ENCODE peak calls at places on chromosome 20, in nine cellular contexts. H is RPMI8226; W is germinal center; N is left colon; A is prostate gland; O is astrocyte of the spinal cord; I is stimulated activated CD4-positive, alpha-beta T cell treated with anti-CD3 and anti-CD28 coated beads, Interleukin-1b, Interleukin-23, amount 100 ng/mL, for 4 hours; P is foreskin fibroblast; V is stimulated activated CD8-positive, alpha-beta memory T cell treated with anti-CD3 and anti-CD28 coated beads, Interleukin-7, amount 100 ng/mL, for 1 hour. U is an unnamed sample.

GRCh38 chr20:7841291-7841966 is 98.8 kb downstream of the HAO1 start:
- DNase-seq in I (no peak), O (peak; percentile 70), W (no peak), N (no peak), H (no peak), A (no peak), V (no peak), P (peak; percentile 81), U (no peak)

GRCh38 chr20:59082077-59082740 is 39.6 kb upstream of the PRELID3B start:
- DNase-seq in W (peak; percentile 20), N (no peak), P (peak; percentile 61), O (no peak), I (no peak), A (no peak), H (no peak), V (no peak), U (no peak)

GRCh38 chr20:51267679-51268078 is 244.8 kb upstream of the KCNG1 start:
- DNase-seq in H (no peak), P (no peak), V (no peak), I (no peak), W (no peak), A (no peak), N (no peak), O (no peak), U (no peak)

GRCh38 chr20:8431538-8432434 is 299.7 kb downstream of the PLCB1 start:
- DNase-seq in O (no peak), A (no peak), W (no peak), I (no peak), N (peak; percentile 49), H (no peak), P (no peak), V (no peak), U (no peak)

GRCh38 chr20:51089272-51089671 is 66.4 kb upstream of the KCNG1 start:
- DNase-seq in P (no peak), O (no peak), W (no peak), A (no peak), I (no peak), H (no peak), V (no peak), N (no peak), U (no peak)

GRCh38 chr20:57988828-57989227 is 239.6 kb downstream of the ANKRD60 start:
- DNase-seq in N (no peak), I (no peak), P (no peak), H (no peak), V (no peak), O (no peak), W (no peak), A (no peak), U (no peak)

GRCh38 chr20:45304464-45304999 is 2.1 kb upstream of the RBPJL start:
- DNase-seq in H (no peak), P (no peak), N (no peak), O (no peak), V (no peak), I (no peak), A (no peak), W (no peak), U (no peak)

GRCh38 chr20:45305262-45305661 is 1.4 kb upstream of the RBPJL start:
- DNase-seq in H (no peak), N (no peak), W (no peak), P (no peak), A (no peak), O (no peak), V (no peak), I (no peak), U (no peak)

GRCh38 chr20:2210646-2211556 is 84.9 kb upstream of the TGM3 start:
- DNase-seq in W (no peak), P (peak; percentile 91), V (no peak), I (no peak), A (no peak), O (peak; percentile 36), N (peak; percentile 33), H (peak; percentile 62), U (no peak)

GRCh38 chr20:316316-317068 is 8.9 kb upstream of the SOX12 start:
- DNase-seq in V (no peak), A (no peak), O (no peak), N (no peak), H (no peak), P (peak; percentile 72), I (no peak), W (no peak), U (no peak)

GRCh38 chr20:3101737-3102574 is 17.4 kb upstream of the AVP start:
- DNase-seq in I (peak; percentile 26), N (no peak), V (no peak), P (no peak), W (no peak), O (no peak), H (peak; percentile 98), A (no peak), U (no peak)

GRCh38 chr20:46169245-46170171 is 51.4 kb downstream of the CD40 start:
- DNase-seq in I (no peak), N (no peak), P (no peak), W (no peak), A (no peak), O (no peak), V (no peak), H (no peak), U (no peak)

GRCh38 chr20:41308726-41309413 is 8.7 kb downstream of the ZHX3 start:
- DNase-seq in H (no peak), A (no peak), I (no peak), P (peak; percentile 66), V (no peak), W (no peak), N (no peak), O (no peak), U (no peak)

GRCh38 chr20:62921119-62921687 is 5.1 kb downstream of the DIDO1 start:
- DNase-seq in V (peak; percentile 34), N (peak; percentile 56), W (peak; percentile 51), H (peak; percentile 75), I (peak; percentile 32), A (peak; percentile 36), O (peak; percentile 44), P (peak; percentile 67), U (no peak)

GRCh38 chr20:32509639-32510066 is 75.5 kb downstream of the NOL4L start:
- DNase-seq in N (no peak), H (peak; percentile 44), A (peak; percentile 28), P (peak; percentile 23), W (peak; percentile 31), I (no peak), O (no peak), V (peak; percentile 26), U (no peak)

GRCh38 chr20:57205625-57206219 is 60.7 kb downstream of the BMP7 start:
- DNase-seq in N (no peak), I (no peak), A (no peak), O (peak; percentile 88), V (no peak), H (no peak), P (peak; percentile 67), W (no peak), U (no peak)

GRCh38 chr20:33515569-33516216 is 25.8 kb downstream of the CBFA2T2 start:
- DNase-seq in V (no peak), P (peak; percentile 11), H (peak; percentile 17), I (no peak), N (no peak), A (no peak), W (no peak), O (no peak), U (no peak)

GRCh38 chr20:10655723-10656122 is 18.1 kb downstream of the JAG1 start:
- DNase-seq in O (no peak), W (no peak), H (no peak), N (no peak), I (no peak), V (no peak), P (no peak), A (no peak), U (no peak)

GRCh38 chr20:37479925-37480691 is 40.9 kb upstream of the NNAT start:
- DNase-seq in P (no peak), A (no peak), V (no peak), O (no peak), H (no peak), I (no peak), N (no peak), W (no peak), U (no peak)

GRCh38 chr20:44009679-44009992 is 95.0 kb downstream of the TOX2 start:
- DNase-seq in N (peak; percentile 21), H (no peak), O (no peak), W (no peak), V (no peak), I (no peak), P (no peak), A (no peak), U (no peak)

GRCh38 chr20:63101781-63102719 is 95.3 kb upstream of the BHLHE23 start:
- DNase-seq in H (peak; percentile 71), O (peak; percentile 30), N (peak; percentile 38), V (peak; percentile 13), I (peak; percentile 54), P (peak; percentile 61), W (peak; percentile 33), A (no peak), U (no peak)

GRCh38 chr20:2038161-2038560 is 44.3 kb upstream of the PDYN start:
- DNase-seq in N (no peak), P (no peak), I (no peak), A (no peak), W (no peak), H (no peak), O (no peak), V (no peak), U (no peak)

GRCh38 chr20:21702553-21703467 is 2.7 kb upstream of the PAX1 start:
- DNase-seq in H (peak; percentile 69), I (peak; percentile 5), W (peak; percentile 28), A (peak; percentile 45), V (no peak), P (no peak), N (no peak), O (peak; percentile 2), U (peak; percentile 91)

GRCh38 chr20:8721098-8721497 is 347.8 kb upstream of the PLCB4 start:
- DNase-seq in I (no peak), H (peak; percentile 63), P (peak; percentile 79), N (no peak), O (peak; percentile 63), V (no peak), W (no peak), A (peak; percentile 57), U (peak; percentile 16)

GRCh38 chr20:59645761-59646171 is 41.4 kb downstream of the PHACTR3 start:
- DNase-seq in W (no peak), P (no peak), I (no peak), V (no peak), O (no peak), N (no peak), H (no peak), A (no peak), U (no peak)

GRCh38 chr20:32636278-32636677 is 37.5 kb downstream of the C20orf203 start:
- DNase-seq in P (no peak), H (no peak), V (no peak), O (peak; percentile 9), N (no peak), A (no peak), I (no peak), W (no peak), U (no peak)

GRCh38 chr20:31569163-31570020 is 35.7 kb upstream of the ID1 start:
- DNase-seq in W (peak; percentile 51), P (peak; percentile 76), H (peak; percentile 51), N (peak; percentile 39), A (no peak), O (peak; percentile 54), I (peak; percentile 53), V (peak; percentile 53), U (peak; percentile 75)

GRCh38 chr20:22449115-22449973 is 135.0 kb downstream of the FOXA2 start:
- DNase-seq in A (peak; percentile 22), H (no peak), N (no peak), P (no peak), W (no peak), I (no peak), O (no peak), V (no peak), U (no peak)

GRCh38 chr20:35558416-35558815 is 16.5 kb downstream of the ERGIC3 start:
- DNase-seq in N (no peak), O (no peak), I (no peak), P (no peak), V (no peak), W (no peak), A (no peak), H (no peak), U (no peak)

GRCh38 chr20:51019598-51020592 is 3.0 kb downstream of the KCNG1 start:
- DNase-seq in W (no peak), H (no peak), O (no peak), P (no peak), I (no peak), A (no peak), N (no peak), V (no peak), U (no peak)

GRCh38 chr20:44209691-44210421 is 715 bp downstream of the OSER1 start:
- DNase-seq in P (peak; percentile 50), H (peak; percentile 10), V (no peak), O (peak; percentile 25), A (peak; percentile 19), W (no peak), I (no peak), N (no peak), U (peak; percentile 43)